ENCODE peak calls at places on chromosome 1, in four cellular contexts. X is right atrium auricular region, W is AG08396, G is amniotic epithelial cell. N is an unnamed sample.

GRCh38 chr1:234893725-234894630 is 234.7 kb downstream of the TOMM20 start:
- DNase-seq in X (no peak), W (peak), G (peak), N (no peak)

GRCh38 chr1:207336559-207337467 is 15.3 kb downstream of the CD55 start:
- DNase-seq in X (no peak), W (no peak), G (peak), N (no peak)

GRCh38 chr1:34162852-34163766 is 1.9 kb downstream of the CSMD2 start:
- DNase-seq in X (peak), W (peak), G (peak), N (peak)

GRCh38 chr1:36528361-36529349 is 45.9 kb upstream of the CSF3R start:
- DNase-seq in X (no peak), W (no peak), G (no peak), N (no peak)

GRCh38 chr1:40704817-40705733 is 13.6 kb downstream of the NFYC start:
- DNase-seq in X (no peak), W (no peak), G (no peak), N (no peak)

GRCh38 chr1:232950919-232951579 is 638 bp downstream of the NTPCR start:
- DNase-seq in X (no peak), W (peak), G (peak), N (peak)

GRCh38 chr1:176919386-176920378 is 244.8 kb downstream of the ASTN1 start:
- DNase-seq in X (no peak), W (no peak), G (no peak), N (no peak)

GRCh38 chr1:156854634-156855033 is 4.3 kb downstream of the INSRR start:
- DNase-seq in X (no peak), W (no peak), G (no peak), N (no peak)

GRCh38 chr1:28122183-28122582 is 33.8 kb upstream of the EYA3 start:
- DNase-seq in X (no peak), W (peak), G (no peak), N (no peak)

GRCh38 chr1:228210076-228210651 is 2.3 kb downstream of the OBSCN start:
- DNase-seq in X (peak), W (no peak), G (peak), N (no peak)

GRCh38 chr1:67793562-67793961 is 39.7 kb downstream of the GNG12 start:
- DNase-seq in X (no peak), W (peak), G (peak), N (no peak)

GRCh38 chr1:35886606-35887431 is 3.8 kb downstream of the AGO1 start:
- DNase-seq in X (no peak), W (no peak), G (peak), N (peak)

GRCh38 chr1:97053275-97053674 is 331.7 kb downstream of the PTBP2 start:
- DNase-seq in X (no peak), W (no peak), G (no peak), N (no peak)

GRCh38 chr1:186768906-186769305 is 59.8 kb upstream of the PLA2G4A start:
- DNase-seq in X (no peak), W (no peak), G (no peak), N (no peak)

GRCh38 chr1:76284842-76285241 is 210.3 kb downstream of the ST6GALNAC3 start:
- DNase-seq in X (no peak), W (no peak), G (no peak), N (no peak)

GRCh38 chr1:109509176-109510134 is at the start of gene AMIGO1:
- DNase-seq in X (no peak), W (peak), G (no peak), N (peak)

GRCh38 chr1:207217778-207218511 is 103.5 kb upstream of the CD55 start:
- DNase-seq in X (no peak), W (no peak), G (no peak), N (no peak)

GRCh38 chr1:225695578-225696332 is 42.8 kb upstream of the ENAH start:
- DNase-seq in X (no peak), W (no peak), G (no peak), N (peak)

GRCh38 chr1:245298781-245299180 is 144.0 kb downstream of the KIF26B start:
- DNase-seq in X (no peak), W (peak), G (peak), N (peak)

GRCh38 chr1:53075206-53075605 is 13.2 kb downstream of the PODN start:
- DNase-seq in X (no peak), W (no peak), G (no peak), N (no peak)

GRCh38 chr1:169122976-169123375 is 16.5 kb downstream of the ATP1B1 start:
- DNase-seq in X (no peak), W (no peak), G (no peak), N (no peak)

GRCh38 chr1:100390507-100390906 is 38.2 kb downstream of the CDC14A start:
- DNase-seq in X (no peak), W (no peak), G (no peak), N (no peak)